ENCODE peak calls at places on chromosomes 5 and 9, in eight cellular contexts. W is heart right ventricle; K is psoas muscle; C is fibroblast of lung; F is CD8-positive, alpha-beta T cell; I is dorsolateral prefrontal cortex; A is RWPE1; L is lower lobe of right lung. E is an unnamed sample.
A peak's percentile ranks its signal among the peaks of the same experiment; 100 is the strongest.

GRCh38 chr5:140642718-140643117 is 3.5 kb downstream of the TMCO6 start:
- DNase-seq in W (no peak), F (no peak), L (no peak), K (no peak), I (no peak), A (no peak), C (peak; percentile 84), E (no peak)

GRCh38 chr9:133970581-133970900 is 21.6 kb downstream of the VAV2 start:
- DNase-seq in F (no peak), L (peak; percentile 28), K (peak; percentile 3), A (no peak), C (no peak), I (no peak), W (no peak), E (no peak)

GRCh38 chr5:119338326-119338957 is 17.4 kb upstream of the TNFAIP8 start:
- DNase-seq in I (no peak), F (no peak), C (no peak), W (no peak), K (no peak), A (no peak), L (no peak), E (no peak)

GRCh38 chr5:132300572-132301340 is 6.6 kb downstream of the SLC22A4 start:
- DNase-seq in A (no peak), L (no peak), I (no peak), K (no peak), F (no peak), C (no peak), W (no peak), E (no peak)

GRCh38 chr5:150401376-150402201 is 11.1 kb downstream of the CD74 start:
- DNase-seq in I (no peak), F (no peak), L (peak; percentile 32), W (no peak), C (no peak), K (no peak), A (no peak), E (no peak)

GRCh38 chr5:151047814-151048425 is 27.5 kb downstream of the GPX3 start:
- DNase-seq in K (peak; percentile 68), F (peak; percentile 30), W (no peak), L (no peak), C (no peak), A (no peak), I (no peak), E (no peak)

GRCh38 chr9:95004452-95005275 is 278.2 kb downstream of the AOPEP start:
- DNase-seq in W (peak; percentile 67), L (peak; percentile 78), F (peak; percentile 13), C (peak; percentile 54), A (peak; percentile 67), K (peak; percentile 75), I (no peak), E (no peak)

GRCh38 chr9:113463418-113464285 is at the start of gene RGS3:
- DNase-seq in C (peak; percentile 43), K (peak; percentile 77), A (peak; percentile 93), F (no peak), L (peak; percentile 81), W (peak; percentile 69), I (no peak), E (no peak)

GRCh38 chr5:59039003-59039295 is 456.1 kb downstream of the RAB3C start:
- DNase-seq in I (no peak), L (no peak), K (no peak), C (no peak), W (no peak), A (no peak), F (no peak), E (no peak)

GRCh38 chr9:136720887-136721338 is 8.5 kb downstream of the DIPK1B start:
- DNase-seq in I (no peak), C (no peak), L (no peak), W (no peak), A (no peak), F (no peak), K (no peak), E (no peak)

GRCh38 chr9:116476002-116476401 is 211.1 kb upstream of the TRIM32 start:
- DNase-seq in C (no peak), I (no peak), K (no peak), A (no peak), L (no peak), W (no peak), F (no peak), E (no peak)

GRCh38 chr5:6832272-6832671 is 119.0 kb downstream of the TENT4A start:
- DNase-seq in L (no peak), C (no peak), I (no peak), K (no peak), F (no peak), W (no peak), A (no peak), E (no peak)

GRCh38 chr9:129867138-129868032 is 32.1 kb downstream of the USP20 start:
- DNase-seq in I (no peak), A (no peak), W (no peak), C (no peak), F (peak; percentile 31), K (no peak), L (no peak), E (no peak)

GRCh38 chr9:129865668-129866320 is 30.5 kb downstream of the USP20 start:
- DNase-seq in W (no peak), K (peak; percentile 19), L (no peak), C (no peak), I (no peak), F (no peak), A (no peak), E (no peak)

GRCh38 chr9:129866373-129867137 is 31.3 kb downstream of the USP20 start:
- DNase-seq in C (no peak), L (no peak), F (peak; percentile 57), A (no peak), I (no peak), W (no peak), K (peak; percentile 44), E (no peak)

GRCh38 chr9:129863059-129863690 is 27.9 kb downstream of the USP20 start:
- DNase-seq in I (no peak), F (peak; percentile 69), L (no peak), W (no peak), K (peak; percentile 49), C (peak; percentile 96), A (peak; percentile 90), E (no peak)

DNA sequence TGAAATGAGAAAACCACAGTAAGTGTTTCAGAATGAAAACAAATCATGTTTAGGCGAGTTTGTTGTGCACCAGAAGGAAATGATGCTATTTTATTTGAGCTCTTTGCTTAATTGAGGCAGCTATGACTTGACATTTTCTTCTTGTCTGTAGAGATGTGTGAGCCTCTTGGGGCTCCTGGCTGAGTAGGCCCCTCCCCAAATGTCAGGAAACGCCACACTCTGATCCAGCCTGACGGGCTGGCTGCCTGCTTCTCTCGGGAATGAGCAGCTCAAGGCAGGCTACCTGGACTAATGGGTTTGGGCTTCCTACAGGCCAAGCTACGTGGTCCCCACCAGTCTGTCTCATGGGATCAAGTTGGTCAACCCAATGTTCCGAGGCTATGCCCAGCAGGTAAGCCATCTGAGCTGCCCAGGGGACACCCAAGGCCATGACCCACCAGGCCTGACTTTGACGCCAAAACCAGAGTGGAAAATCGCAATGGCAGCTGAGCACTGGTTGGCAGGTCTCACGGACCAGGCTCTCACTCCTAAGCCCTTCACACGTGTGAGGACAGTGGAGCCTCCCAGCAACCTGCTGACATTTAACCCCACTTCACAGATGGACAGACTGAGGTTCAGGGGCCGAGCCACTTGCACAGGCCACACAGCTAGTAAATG is 29.9 kb downstream of the USP20 start:
- DNase-seq in F (no peak), A (no peak), C (no peak), L (no peak), K (peak; percentile 28), I (no peak), W (no peak), E (no peak)
- H3K27ac ChIP-seq in F (no peak overlapping the region), A (peak overlapping the region; percentile 12), C (no peak overlapping the region), L (no peak overlapping the region), K (no peak overlapping the region), I (no peak overlapping the region), W (no peak overlapping the region), E (no peak overlapping the region)

GRCh38 chr5:107476783-107477182 is 194.0 kb downstream of the EFNA5 start:
- DNase-seq in F (peak; percentile 8), A (no peak), L (no peak), K (no peak), I (no peak), W (no peak), C (no peak), E (no peak)

GRCh38 chr5:107474724-107475489 is 195.8 kb downstream of the EFNA5 start:
- DNase-seq in A (no peak), L (no peak), W (no peak), K (no peak), I (no peak), F (no peak), C (no peak), E (no peak)

GRCh38 chr5:107478068-107478641 is 192.6 kb downstream of the EFNA5 start:
- DNase-seq in A (no peak), I (no peak), L (no peak), W (no peak), K (no peak), C (no peak), F (no peak), E (no peak)

GRCh38 chr5:107474361-107474723 is 196.4 kb downstream of the EFNA5 start:
- DNase-seq in K (no peak), A (no peak), W (no peak), C (no peak), I (no peak), F (no peak), L (no peak), E (no peak)

DNA sequence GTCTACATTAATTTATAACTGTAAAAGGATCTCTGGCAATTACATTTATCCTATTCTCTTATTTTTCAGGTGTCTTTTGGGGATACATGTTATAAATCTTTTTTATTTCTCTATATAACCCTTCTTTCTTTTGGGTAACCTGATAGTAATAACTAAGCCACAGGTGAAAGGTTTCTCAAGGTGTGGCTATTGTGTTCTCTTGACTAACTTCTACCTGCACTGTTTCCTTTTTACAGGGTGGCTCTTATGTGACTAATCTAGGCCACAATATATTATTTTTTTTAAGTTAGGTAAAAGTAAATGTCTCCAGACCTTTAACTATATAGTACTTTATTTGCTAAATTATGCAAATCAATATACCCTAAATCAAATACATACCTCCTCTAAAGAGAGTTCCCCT is 193.2 kb downstream of the EFNA5 start:
- DNase-seq in L (no peak), A (no peak), I (no peak), C (no peak), F (no peak), W (no peak), K (no peak), E (no peak)
- H3K27ac ChIP-seq in L (no peak overlapping the region), A (no peak overlapping the region), I (no peak overlapping the region), C (no peak overlapping the region), F (peak overlapping the region; percentile 47), W (no peak overlapping the region), K (no peak overlapping the region), E (no peak overlapping the region)

GRCh38 chr9:107557236-107557990 is 67.8 kb upstream of the KLF4 start:
- DNase-seq in A (peak; percentile 81), K (no peak), I (no peak), C (peak; percentile 78), W (no peak), L (no peak), F (no peak), E (no peak)
- H3K27ac ChIP-seq in A (no peak overlapping the region), K (no peak overlapping the region), I (no peak overlapping the region), C (no peak overlapping the region), W (no peak overlapping the region), L (no peak overlapping the region), F (no peak overlapping the region), E (no peak overlapping the region)

DNA sequence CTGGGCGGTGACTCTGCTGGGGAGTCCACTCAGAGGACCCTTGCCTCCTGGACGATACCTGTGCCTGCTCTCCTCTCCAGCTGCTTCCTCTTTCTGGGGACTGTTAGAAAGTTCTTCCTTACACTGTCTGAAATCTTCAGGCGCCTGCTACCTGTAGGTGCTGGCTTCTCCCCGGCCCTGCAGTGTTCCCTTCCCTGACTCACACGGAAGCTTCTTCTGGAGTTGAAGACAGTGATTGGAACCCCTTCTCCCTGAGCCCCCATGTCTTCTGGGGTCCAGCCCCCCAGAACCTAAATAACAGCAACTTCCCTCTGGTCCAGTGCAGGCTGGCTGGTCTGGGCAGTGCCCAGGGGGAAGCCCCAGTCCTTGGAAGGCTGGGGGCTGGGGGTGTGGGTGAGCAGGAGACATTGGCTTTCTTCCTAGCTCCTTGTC is 652 bp downstream of the GSN start:
- DNase-seq in I (no peak), C (peak; percentile 17), L (no peak), W (no peak), A (no peak), K (peak; percentile 43), F (no peak), E (no peak)
- H3K27ac ChIP-seq in I (peak overlapping the region; percentile 99), C (peak overlapping the region; percentile 69), L (peak overlapping the region; percentile 81), W (peak overlapping the region; percentile 82), A (peak overlapping the region; percentile 73), K (peak overlapping the region; percentile 73), F (no peak overlapping the region), E (peak overlapping the region; percentile 79)